ENCODE peak calls at places on chromosomes 1 and 21, in nine cellular contexts. H, Q, U, T, G, S, L, V and Z are unnamed samples.

GRCh38 chr1:24920155-24920925 is 9.7 kb downstream of the RUNX3 start:
- DNase-seq in V (no peak), U (no peak), Q (no peak), G (peak; percentile 83), L (no peak), S (peak; percentile 60), T (peak; percentile 80), H (no peak), Z (peak; percentile 37)

GRCh38 chr1:156126043-156126700 is 11.7 kb downstream of the LMNA start:
- DNase-seq in G (peak; percentile 97), L (no peak), V (peak; percentile 45), Q (no peak), T (peak; percentile 98), S (peak; percentile 97), H (peak; percentile 93), U (no peak), Z (peak; percentile 97)

GRCh38 chr1:155967410-155968400 is 10.6 kb downstream of the ARHGEF2 start:
- DNase-seq in G (no peak), U (peak; percentile 67), Q (no peak), V (no peak), T (peak; percentile 28), L (no peak), H (no peak), S (peak; percentile 41), Z (no peak)

GRCh38 chr1:94926915-94927404 is at the start of gene CNN3:
- DNase-seq in H (peak; percentile 72), G (peak; percentile 86), L (peak; percentile 91), Q (peak; percentile 79), U (peak; percentile 93), V (peak; percentile 93), S (peak; percentile 95), T (peak; percentile 91), Z (peak; percentile 89)

GRCh38 chr1:63628607-63629006 is 35.4 kb downstream of the PGM1 start:
- DNase-seq in L (no peak), Q (no peak), G (no peak), U (no peak), S (no peak), T (no peak), V (no peak), H (peak; percentile 25), Z (no peak)

GRCh38 chr1:164673584-164674214 is 114.7 kb downstream of the PBX1 start:
- DNase-seq in T (peak; percentile 22), U (no peak), L (no peak), H (no peak), Q (no peak), G (no peak), V (no peak), S (no peak), Z (no peak)

GRCh38 chr1:112319371-112320034 is 76.5 kb upstream of the CTTNBP2NL start:
- DNase-seq in G (no peak), S (no peak), T (no peak), U (no peak), L (no peak), Q (no peak), V (no peak), H (peak; percentile 91), Z (no peak)

GRCh38 chr1:110523011-110523410 is 4.0 kb upstream of the KCNA10 start:
- DNase-seq in U (no peak), H (no peak), V (peak; percentile 59), S (no peak), L (no peak), T (peak; percentile 2), G (peak; percentile 25), Q (no peak), Z (peak; percentile 7)

GRCh38 chr1:98369463-98369862 is 292.1 kb upstream of the SNX7 start:
- DNase-seq in V (no peak), G (no peak), L (no peak), S (peak; percentile 23), Q (no peak), T (no peak), U (no peak), H (no peak), Z (no peak)

GRCh38 chr1:64691631-64692030 is 53.2 kb upstream of the RAVER2 start:
- DNase-seq in L (no peak), T (peak; percentile 63), H (peak; percentile 40), G (peak; percentile 52), V (no peak), Q (no peak), U (no peak), S (peak; percentile 69), Z (no peak)

GRCh38 chr1:228177936-228178710 is 12.5 kb downstream of the IBA57 start:
- DNase-seq in Q (no peak), S (no peak), U (no peak), L (no peak), H (no peak), G (no peak), V (no peak), T (no peak), Z (no peak)

GRCh38 chr1:7388141-7388487 is 383.0 kb upstream of the VAMP3 start:
- DNase-seq in V (no peak), T (no peak), U (no peak), L (no peak), S (no peak), G (no peak), Q (no peak), H (no peak), Z (no peak)

GRCh38 chr1:101128211-101128727 is 102.7 kb upstream of the DPH5 start:
- DNase-seq in U (no peak), L (no peak), S (no peak), T (no peak), Q (no peak), V (no peak), H (no peak), G (no peak), Z (no peak)

GRCh38 chr1:206979379-206980043 is 9.3 kb upstream of the FCAMR start:
- DNase-seq in L (no peak), Q (no peak), U (no peak), V (peak; percentile 69), T (peak; percentile 44), H (peak; percentile 43), S (peak; percentile 59), G (peak; percentile 40), Z (no peak)

GRCh38 chr21:44817506-44817880 is 369 bp downstream of the SUMO3 start:
- DNase-seq in U (peak; percentile 88), G (peak; percentile 85), Q (peak; percentile 55), V (peak; percentile 91), L (peak; percentile 82), T (peak; percentile 91), S (peak; percentile 92), H (peak; percentile 58), Z (peak; percentile 71)

GRCh38 chr1:1093610-1093943 is 19.5 kb upstream of the RNF223 start:
- DNase-seq in S (no peak), L (no peak), T (no peak), H (no peak), V (no peak), U (no peak), Q (no peak), G (no peak), Z (no peak)

GRCh38 chr1:200351826-200352549 is 57.8 kb downstream of the ZNF281 start:
- DNase-seq in H (peak; percentile 79), L (no peak), Q (no peak), S (peak; percentile 99), G (peak; percentile 97), U (no peak), V (peak; percentile 45), T (peak; percentile 98), Z (peak; percentile 90)

GRCh38 chr1:8524637-8525157 is 206.8 kb downstream of the SLC45A1 start:
- DNase-seq in L (no peak), T (no peak), U (no peak), H (peak; percentile 15), S (no peak), G (no peak), V (no peak), Q (no peak), Z (no peak)

GRCh38 chr1:196808529-196809235 is 10.8 kb upstream of the CFHR1 start:
- DNase-seq in T (no peak), U (no peak), G (no peak), S (no peak), H (no peak), V (no peak), Q (no peak), L (no peak), Z (no peak)

GRCh38 chr21:16578912-16579311 is 849.1 kb downstream of the USP25 start:
- DNase-seq in Q (no peak), L (no peak), V (no peak), U (no peak), T (no peak), G (peak; percentile 27), H (no peak), S (peak; percentile 31), Z (no peak)

GRCh38 chr1:235910357-235911299 is 43.9 kb upstream of the LYST start:
- DNase-seq in Q (no peak), S (peak; percentile 87), V (no peak), H (peak; percentile 98), L (no peak), G (peak; percentile 99), U (peak; percentile 47), T (peak; percentile 98), Z (peak; percentile 97)

GRCh38 chr1:23657659-23658275 is 33.8 kb upstream of the RPL11 start:
- DNase-seq in H (peak; percentile 34), V (peak; percentile 59), U (no peak), T (peak; percentile 55), L (no peak), G (peak; percentile 36), S (peak; percentile 53), Q (no peak), Z (no peak)

GRCh38 chr1:39876136-39876535 is 7.2 kb downstream of the TRIT1 start:
- DNase-seq in T (no peak), G (no peak), V (no peak), L (no peak), H (no peak), U (no peak), Q (no peak), S (no peak), Z (no peak)

GRCh38 chr1:47580451-47580980 is 142.7 kb downstream of the FOXD2 start:
- DNase-seq in V (no peak), T (no peak), L (no peak), U (no peak), H (no peak), Q (no peak), G (no peak), S (no peak), Z (no peak)

GRCh38 chr21:24220466-24220865 is 1386.8 kb downstream of the MRPL39 start:
- DNase-seq in T (no peak), U (no peak), G (no peak), H (no peak), V (no peak), L (no peak), S (no peak), Q (no peak), Z (no peak)

GRCh38 chr1:175158133-175158532 is 34.4 kb downstream of the KIAA0040 start:
- DNase-seq in H (peak; percentile 66), L (no peak), S (no peak), V (no peak), G (no peak), U (no peak), Q (no peak), T (peak; percentile 18), Z (no peak)

GRCh38 chr1:40651138-40651857 is 14.2 kb downstream of the RIMS3 start:
- DNase-seq in L (peak; percentile 79), U (peak; percentile 52), H (peak; percentile 16), V (peak; percentile 37), Q (no peak), T (no peak), G (no peak), S (no peak), Z (no peak)

GRCh38 chr1:218164111-218164929 is 120.8 kb upstream of the RRP15 start:
- DNase-seq in H (peak; percentile 29), T (peak; percentile 25), G (peak; percentile 21), U (no peak), Q (no peak), S (peak; percentile 16), V (peak; percentile 70), L (no peak), Z (no peak)

GRCh38 chr1:40309374-40310128 is 7.5 kb downstream of the COL9A2 start:
- DNase-seq in T (no peak), L (peak; percentile 36), Q (no peak), U (peak; percentile 8), H (no peak), V (no peak), G (no peak), S (no peak), Z (no peak)

GRCh38 chr1:966135-966602 is at the start of gene PLEKHN1:
- DNase-seq in H (peak; percentile 64), G (peak; percentile 42), Q (no peak), V (peak; percentile 31), T (peak; percentile 62), U (no peak), S (no peak), L (no peak), Z (no peak)

GRCh38 chr1:169474302-169474701 is 11.4 kb downstream of the SLC19A2 start:
- DNase-seq in S (no peak), U (no peak), T (no peak), H (no peak), Q (no peak), V (no peak), L (no peak), G (no peak), Z (no peak)